ENCODE peak calls at places on chromosomes 12 and 14, in eight cellular contexts. F is neural progenitor cell, V is AG04450, C is H9, G is D721Med, H is right lobe of liver, O is fibroblast of lung, R is cardiac fibroblast. I is an unnamed sample.
A peak's percentile ranks its signal among the peaks of the same experiment; 100 is the strongest.

GRCh38 chr12:20704860-20705259 is 9.7 kb downstream of the SLCO1C1 start:
- DNase-seq in F (no peak), O (no peak), V (no peak), R (no peak), G (no peak), C (no peak), H (no peak), I (no peak)

GRCh38 chr12:132275110-132275531 is 54.3 kb downstream of the GALNT9 start:
- DNase-seq in V (no peak), F (peak; percentile 80), O (peak; percentile 36), H (no peak), R (peak; percentile 39), G (no peak), C (peak; percentile 96), I (no peak)

GRCh38 chr12:50102648-50103309 is 1.0 kb upstream of the GPD1 start:
- DNase-seq in G (no peak), F (no peak), H (peak; percentile 91), C (no peak), O (no peak), R (no peak), V (no peak), I (no peak)

GRCh38 chr12:58596381-58596780 is 323.9 kb downstream of the LRIG3 start:
- DNase-seq in C (no peak), F (no peak), R (no peak), O (no peak), G (no peak), V (no peak), H (no peak), I (no peak)

GRCh38 chr12:114848661-114849060 is 164.7 kb upstream of the TBX3 start:
- DNase-seq in F (no peak), O (peak; percentile 91), R (peak; percentile 97), H (no peak), G (no peak), V (peak; percentile 56), C (no peak), I (no peak)

GRCh38 chr12:27081668-27082091 is 698 bp downstream of the C12orf71 start:
- DNase-seq in H (no peak), F (peak; percentile 21), O (no peak), V (no peak), G (no peak), C (peak; percentile 76), R (peak; percentile 80), I (no peak)

GRCh38 chr12:12716845-12717585 is at the start of gene CDKN1B:
- DNase-seq in H (peak; percentile 96), F (peak; percentile 94), O (peak; percentile 96), C (peak; percentile 89), R (peak; percentile 95), G (peak; percentile 67), V (peak; percentile 88), I (peak; percentile 91)

GRCh38 chr14:39264057-39264456 is 30.3 kb downstream of the MIA2 start:
- DNase-seq in C (no peak), G (no peak), R (no peak), H (no peak), F (no peak), O (no peak), V (no peak), I (no peak)

GRCh38 chr12:54413284-54414190 is 5.5 kb downstream of the ITGA5 start:
- DNase-seq in O (no peak), V (no peak), C (no peak), G (no peak), H (peak; percentile 73), F (no peak), R (no peak), I (no peak)

GRCh38 chr12:118052324-118053070 is 8.5 kb downstream of the WSB2 start:
- DNase-seq in G (no peak), O (peak; percentile 98), H (peak; percentile 86), V (peak; percentile 72), F (no peak), C (peak; percentile 35), R (peak; percentile 96), I (no peak)

GRCh38 chr14:104001003-104001402 is 58.7 kb upstream of the RD3L start:
- DNase-seq in C (no peak), G (no peak), V (no peak), R (no peak), H (no peak), F (peak; percentile 48), O (no peak), I (no peak)

GRCh38 chr12:50985322-50985721 is 33.0 kb downstream of the HIGD1C start:
- DNase-seq in V (no peak), R (peak; percentile 92), H (no peak), C (no peak), O (peak; percentile 66), G (no peak), F (no peak), I (no peak)

GRCh38 chr12:93563807-93564538 is 8.5 kb upstream of the SOCS2 start:
- DNase-seq in R (peak; percentile 44), H (peak; percentile 90), C (no peak), F (peak; percentile 22), V (no peak), G (no peak), O (peak; percentile 55), I (peak; percentile 36)

GRCh38 chr14:39318574-39318973 is 84.9 kb downstream of the MIA2 start:
- DNase-seq in V (no peak), G (no peak), R (no peak), H (no peak), F (no peak), O (peak; percentile 19), C (no peak), I (no peak)

GRCh38 chr12:51726931-51727330 is 121.6 kb downstream of the FIGNL2 start:
- DNase-seq in H (no peak), V (no peak), O (no peak), G (no peak), F (no peak), C (no peak), R (no peak), I (no peak)

GRCh38 chr12:108833355-108833733 is 24.0 kb downstream of the SSH1 start:
- DNase-seq in G (no peak), C (peak; percentile 72), V (no peak), H (no peak), O (peak; percentile 62), F (no peak), R (peak; percentile 98), I (no peak)

GRCh38 chr14:79467837-79468236 is 743.5 kb downstream of the DIO2 start:
- DNase-seq in F (no peak), H (no peak), C (no peak), R (no peak), V (no peak), G (no peak), O (peak; percentile 14), I (no peak)

GRCh38 chr14:103684871-103685270 is 30.4 kb downstream of the XRCC3 start:
- DNase-seq in R (no peak), C (no peak), O (no peak), G (no peak), H (no peak), V (no peak), F (no peak), I (no peak)

GRCh38 chr12:3647504-3647903 is 105.4 kb downstream of the CRACR2A start:
- DNase-seq in C (no peak), H (no peak), R (peak; percentile 63), O (no peak), F (no peak), V (no peak), G (no peak), I (no peak)

GRCh38 chr12:12506541-12506940 is 56.1 kb downstream of the DUSP16 start:
- DNase-seq in R (peak; percentile 60), F (peak; percentile 24), H (no peak), O (peak; percentile 61), G (no peak), C (no peak), V (peak; percentile 45), I (no peak)

GRCh38 chr12:52726451-52726850 is 23.1 kb upstream of the KRT77 start:
- DNase-seq in O (no peak), R (no peak), C (no peak), F (no peak), G (no peak), V (no peak), H (no peak), I (no peak)

DNA sequence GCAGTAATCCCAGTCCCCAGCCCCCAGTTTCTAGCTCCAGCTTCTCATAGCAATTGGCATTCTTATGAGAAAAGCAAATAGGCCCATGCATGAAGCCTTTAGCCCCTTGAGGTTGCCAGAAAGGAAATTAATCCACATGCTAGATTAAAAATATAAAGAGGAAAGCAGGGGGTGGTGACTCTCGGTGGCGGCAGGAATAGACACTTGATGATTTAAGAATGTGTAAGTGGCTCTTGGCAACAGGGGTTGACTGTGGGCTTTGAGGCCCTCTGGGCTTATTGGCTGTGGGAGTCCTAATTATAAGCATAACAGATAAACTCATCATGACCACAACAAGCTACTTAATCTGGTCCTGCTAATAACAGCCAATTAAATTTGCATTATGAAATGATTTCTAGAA is 1367.3 kb upstream of the FLRT2 start:
- DNase-seq in O (no peak), C (no peak), R (no peak), F (no peak), G (no peak), V (no peak), H (no peak), I (no peak)
- TF ChIP-seq CTCF in O (no peak), C (no peak), R (no peak), F (no peak), G (no peak), V (no peak), H (no peak), I (no peak)

GRCh38 chr14:106513302-106513701 is 986.9 kb downstream of the TMEM121 start:
- DNase-seq in C (no peak), O (no peak), R (no peak), G (no peak), F (no peak), V (no peak), H (no peak), I (no peak)

GRCh38 chr14:106522990-106523389 is 996.6 kb downstream of the TMEM121 start:
- DNase-seq in V (no peak), C (no peak), H (no peak), R (no peak), F (no peak), G (no peak), O (no peak), I (no peak)

GRCh38 chr14:106518054-106518943 is 991.9 kb downstream of the TMEM121 start:
- DNase-seq in H (no peak), F (no peak), C (no peak), G (no peak), R (no peak), O (no peak), V (no peak), I (peak; percentile 62)
- TF ChIP-seq CTCF in H (no peak), F (no peak), C (no peak), G (no peak), R (no peak), O (no peak), V (no peak), I (peak; percentile 58)

GRCh38 chr14:81211844-81212243 is 8.9 kb downstream of the GTF2A1 start:
- DNase-seq in F (peak; percentile 30), H (no peak), R (peak; percentile 40), C (no peak), V (no peak), O (peak; percentile 54), G (no peak), I (no peak)
- TF ChIP-seq CTCF in F (peak; percentile 43), H (peak; percentile 67), R (peak; percentile 40), C (peak; percentile 54), V (peak; percentile 41), O (peak; percentile 37), G (peak; percentile 30), I (peak; percentile 28)

DNA sequence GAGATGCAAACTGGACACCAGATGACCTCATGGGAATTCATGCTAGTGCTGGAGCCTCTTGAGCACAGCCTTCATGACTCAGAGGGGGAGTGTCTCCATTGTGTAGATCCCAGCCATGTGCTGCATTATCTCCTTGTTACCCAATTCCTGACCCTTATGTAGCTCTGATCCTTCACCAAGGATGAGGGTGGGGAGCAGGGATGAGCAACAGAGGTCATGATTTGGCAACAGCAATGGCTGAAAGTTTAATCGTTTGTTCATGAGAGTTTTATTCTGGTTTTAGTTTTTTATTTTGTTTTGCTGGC is 9.5 kb upstream of the BDKRB1 start:
- DNase-seq in H (no peak), O (peak; percentile 98), F (no peak), C (no peak), R (peak; percentile 97), V (peak; percentile 94), G (no peak), I (no peak)
- TF ChIP-seq CTCF in H (no peak), O (no peak), F (no peak), C (no peak), R (no peak), V (no peak), G (no peak), I (no peak)

I was measured in GM20000.